ENCODE peak calls at places on chromosomes 1 and 21, in ten cellular contexts. One of them, this sample, is unnamed.

GRCh38 chr1:156964431-156964830 is 44.0 kb downstream of the LRRC71 start:
- DNase-seq in retinal pigment epithelial cell: no peak
- DNase-seq in anterior cingulate cortex: no peak
- DNase-seq in COLO829: no peak
- DNase-seq in SK-MEL-5: no peak
- DNase-seq in AML-193: no peak
- DNase-seq in HS-5: no peak
- DNase-seq in NCI-H1048: no peak
- DNase-seq in naive thymus-derived CD4-positive, alpha-beta T cell: no peak
- DNase-seq in nephron progenitor cell: no peak
- DNase-seq in this sample: no peak

GRCh38 chr1:155858805-155859233 is 548 bp upstream of the SYT11 start:
- DNase-seq in anterior cingulate cortex: no peak
- DNase-seq in retinal pigment epithelial cell: no peak
- DNase-seq in NCI-H1048: no peak
- DNase-seq in AML-193: peak
- DNase-seq in SK-MEL-5: no peak
- DNase-seq in nephron progenitor cell: no peak
- DNase-seq in COLO829: no peak
- DNase-seq in naive thymus-derived CD4-positive, alpha-beta T cell: no peak
- DNase-seq in HS-5: peak
- DNase-seq in this sample: no peak

GRCh38 chr1:230299148-230300006 is 126.8 kb downstream of the PGBD5 start:
- DNase-seq in COLO829: no peak
- DNase-seq in NCI-H1048: no peak
- DNase-seq in SK-MEL-5: no peak
- DNase-seq in HS-5: no peak
- DNase-seq in nephron progenitor cell: no peak
- DNase-seq in retinal pigment epithelial cell: no peak
- DNase-seq in naive thymus-derived CD4-positive, alpha-beta T cell: no peak
- DNase-seq in AML-193: no peak
- DNase-seq in anterior cingulate cortex: no peak
- DNase-seq in this sample: no peak

GRCh38 chr1:165376041-165376810 is 19.7 kb upstream of the LMX1A start:
- DNase-seq in retinal pigment epithelial cell: no peak
- DNase-seq in COLO829: no peak
- DNase-seq in SK-MEL-5: no peak
- DNase-seq in naive thymus-derived CD4-positive, alpha-beta T cell: peak
- DNase-seq in anterior cingulate cortex: peak
- DNase-seq in NCI-H1048: no peak
- DNase-seq in AML-193: no peak
- DNase-seq in HS-5: peak
- DNase-seq in nephron progenitor cell: peak
- DNase-seq in this sample: no peak

GRCh38 chr21:26194326-26194725 is 23.8 kb upstream of the APP start:
- DNase-seq in NCI-H1048: no peak
- DNase-seq in nephron progenitor cell: no peak
- DNase-seq in anterior cingulate cortex: no peak
- DNase-seq in COLO829: no peak
- DNase-seq in naive thymus-derived CD4-positive, alpha-beta T cell: no peak
- DNase-seq in SK-MEL-5: no peak
- DNase-seq in retinal pigment epithelial cell: no peak
- DNase-seq in AML-193: no peak
- DNase-seq in HS-5: no peak
- DNase-seq in this sample: no peak

GRCh38 chr1:226661965-226662364 is 77.1 kb downstream of the ITPKB start:
- DNase-seq in naive thymus-derived CD4-positive, alpha-beta T cell: no peak
- DNase-seq in HS-5: no peak
- DNase-seq in NCI-H1048: no peak
- DNase-seq in anterior cingulate cortex: no peak
- DNase-seq in SK-MEL-5: no peak
- DNase-seq in COLO829: no peak
- DNase-seq in AML-193: no peak
- DNase-seq in nephron progenitor cell: peak
- DNase-seq in retinal pigment epithelial cell: no peak
- DNase-seq in this sample: no peak

GRCh38 chr1:34918609-34919561 is 10.6 kb downstream of the DLGAP3 start:
- DNase-seq in naive thymus-derived CD4-positive, alpha-beta T cell: no peak
- DNase-seq in HS-5: no peak
- DNase-seq in anterior cingulate cortex: peak
- DNase-seq in NCI-H1048: no peak
- DNase-seq in COLO829: no peak
- DNase-seq in nephron progenitor cell: no peak
- DNase-seq in retinal pigment epithelial cell: no peak
- DNase-seq in AML-193: no peak
- DNase-seq in SK-MEL-5: no peak
- DNase-seq in this sample: no peak

GRCh38 chr1:156911587-156912298 is 8.7 kb upstream of the LRRC71 start:
- DNase-seq in COLO829: no peak
- DNase-seq in anterior cingulate cortex: no peak
- DNase-seq in AML-193: no peak
- DNase-seq in HS-5: no peak
- DNase-seq in NCI-H1048: no peak
- DNase-seq in naive thymus-derived CD4-positive, alpha-beta T cell: no peak
- DNase-seq in SK-MEL-5: no peak
- DNase-seq in retinal pigment epithelial cell: no peak
- DNase-seq in nephron progenitor cell: no peak
- DNase-seq in this sample: no peak

GRCh38 chr1:9651565-9652378 is at the start of gene PIK3CD:
- DNase-seq in nephron progenitor cell: peak
- DNase-seq in AML-193: peak
- DNase-seq in retinal pigment epithelial cell: no peak
- DNase-seq in NCI-H1048: no peak
- DNase-seq in HS-5: no peak
- DNase-seq in naive thymus-derived CD4-positive, alpha-beta T cell: peak
- DNase-seq in SK-MEL-5: no peak
- DNase-seq in anterior cingulate cortex: peak
- DNase-seq in COLO829: no peak
- DNase-seq in this sample: no peak

GRCh38 chr21:14878971-14879370 is 185.8 kb downstream of the NRIP1 start:
- DNase-seq in COLO829: no peak
- DNase-seq in HS-5: no peak
- DNase-seq in anterior cingulate cortex: no peak
- DNase-seq in NCI-H1048: no peak
- DNase-seq in retinal pigment epithelial cell: no peak
- DNase-seq in naive thymus-derived CD4-positive, alpha-beta T cell: no peak
- DNase-seq in nephron progenitor cell: no peak
- DNase-seq in SK-MEL-5: no peak
- DNase-seq in AML-193: no peak
- DNase-seq in this sample: no peak